ENCODE peak calls at places on chromosome 5, in four cellular contexts. R, J, H and Q are unnamed samples.

GRCh38 chr5:14063117-14063516 is 80.0 kb upstream of the TRIO start:
- DNase-seq in R (no peak), J (no peak), H (no peak), Q (no peak)

GRCh38 chr5:130871346-130872086 is 293.5 kb downstream of the HINT1 start:
- DNase-seq in R (peak; percentile 43), J (peak; percentile 14), H (no peak), Q (no peak)

GRCh38 chr5:6758706-6759105 is 45.5 kb downstream of the TENT4A start:
- DNase-seq in R (no peak), J (no peak), H (no peak), Q (no peak)

GRCh38 chr5:55345327-55345726 is 37.5 kb downstream of the MTREX start:
- DNase-seq in R (no peak), J (no peak), H (no peak), Q (no peak)

GRCh38 chr5:100902406-100903035 is 561 bp downstream of the ST8SIA4 start:
- DNase-seq in R (peak; percentile 37), J (no peak), H (no peak), Q (no peak)

GRCh38 chr5:174828786-174829510 is 104.6 kb downstream of the MSX2 start:
- DNase-seq in R (no peak), J (no peak), H (no peak), Q (no peak)

GRCh38 chr5:93201061-93201460 is 380.0 kb downstream of the NR2F1-AS1 start:
- DNase-seq in R (no peak), J (no peak), H (no peak), Q (no peak)

GRCh38 chr5:159091051-159091450 is 8.7 kb downstream of the EBF1 start:
- DNase-seq in R (no peak), J (no peak), H (no peak), Q (peak; percentile 85)

GRCh38 chr5:107468286-107468685 is 202.5 kb downstream of the EFNA5 start:
- DNase-seq in R (no peak), J (no peak), H (no peak), Q (no peak)

GRCh38 chr5:37825334-37825915 is 14.4 kb downstream of the GDNF start:
- DNase-seq in R (no peak), J (no peak), H (no peak), Q (no peak)

GRCh38 chr5:142013734-142014495 is 1.1 kb upstream of the GNPDA1 start:
- DNase-seq in R (peak; percentile 50), J (peak; percentile 48), H (no peak), Q (no peak)

GRCh38 chr5:8633706-8634105 is 764.8 kb downstream of the MTRR start:
- DNase-seq in R (peak; percentile 1), J (no peak), H (no peak), Q (no peak)

GRCh38 chr5:38445374-38446028 is 110.9 kb downstream of the LIFR start:
- DNase-seq in R (no peak), J (peak; percentile 41), H (no peak), Q (no peak)

DNA sequence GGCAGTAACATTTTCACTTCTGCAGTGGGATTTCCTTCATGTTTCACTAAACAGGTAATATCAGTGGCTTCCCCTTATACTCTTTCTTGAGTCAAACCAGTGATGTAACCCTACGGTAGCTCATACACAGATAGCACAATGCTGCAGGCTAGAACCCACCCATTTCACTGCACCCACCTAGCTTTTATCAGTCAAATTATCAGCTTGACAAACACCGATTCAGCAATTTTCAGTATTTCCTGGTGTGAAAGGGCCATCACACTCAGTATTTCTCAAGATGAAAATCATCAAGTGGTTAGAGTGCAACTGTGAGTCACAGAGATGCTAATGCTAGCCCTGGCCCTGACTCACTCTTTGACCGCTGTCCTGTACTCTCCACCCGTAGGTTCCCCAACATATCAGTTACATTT is 242.3 kb upstream of the PTGER4 start:
- DNase-seq in R (peak; percentile 74), J (no peak), H (no peak), Q (no peak)
- H3K27ac ChIP-seq in R (peak overlapping the region; percentile 22), J (no peak overlapping the region), H (no peak overlapping the region), Q (no peak overlapping the region)

GRCh38 chr5:119359737-119360413 is 4.1 kb downstream of the TNFAIP8 start:
- DNase-seq in R (no peak), J (no peak), H (no peak), Q (no peak)

GRCh38 chr5:119358901-119359603 is 3.2 kb downstream of the TNFAIP8 start:
- DNase-seq in R (no peak), J (no peak), H (no peak), Q (no peak)

GRCh38 chr5:119361723-119362122 is 5.9 kb downstream of the TNFAIP8 start:
- DNase-seq in R (no peak), J (no peak), H (no peak), Q (no peak)

GRCh38 chr5:119362714-119363113 is 6.9 kb downstream of the TNFAIP8 start:
- DNase-seq in R (no peak), J (no peak), H (no peak), Q (no peak)

GRCh38 chr5:119360905-119361605 is 5.2 kb downstream of the TNFAIP8 start:
- DNase-seq in R (peak; percentile 59), J (no peak), H (no peak), Q (peak; percentile 3)
- H3K27ac ChIP-seq in R (peak overlapping the region; percentile 33), J (no peak overlapping the region), H (no peak overlapping the region), Q (no peak overlapping the region)

DNA sequence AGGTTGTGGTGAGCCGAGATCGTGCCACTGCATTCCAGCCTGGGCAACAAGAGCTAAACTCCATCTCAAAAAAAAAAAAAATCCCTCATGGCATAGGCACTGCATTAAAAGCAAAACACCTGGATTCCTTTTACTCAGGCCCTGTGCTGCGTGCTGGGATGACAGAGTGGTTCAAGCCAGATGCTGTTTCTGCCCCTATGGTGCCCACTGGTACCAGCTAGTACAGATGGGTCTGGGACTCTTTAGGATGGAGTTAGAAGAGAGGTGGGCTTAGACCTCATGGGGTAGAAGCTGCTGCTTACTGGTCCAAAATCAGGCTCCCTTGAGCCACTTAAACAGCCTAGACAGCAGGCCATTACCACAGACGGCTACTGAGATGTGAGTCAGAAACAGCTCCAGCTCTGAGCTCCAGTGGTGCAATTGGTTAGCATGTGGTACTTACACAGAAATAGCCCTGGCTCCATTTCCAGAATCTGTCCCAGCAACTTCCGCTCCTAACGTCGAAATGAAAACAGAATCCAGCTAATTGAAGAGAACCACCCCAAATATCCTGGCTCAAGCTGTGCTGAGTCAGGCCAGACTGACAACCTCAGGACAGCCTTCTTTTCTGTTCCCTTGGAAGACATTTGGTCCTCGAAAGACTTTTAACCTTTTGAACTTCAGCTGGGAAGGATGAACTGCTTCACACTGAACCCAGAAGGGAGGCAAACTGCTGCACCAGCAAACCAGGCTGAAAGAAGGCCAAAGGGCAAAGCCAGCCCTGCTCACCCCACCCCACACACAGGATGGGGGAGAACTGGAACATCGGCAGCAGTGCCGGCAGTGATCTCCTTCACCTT is 15.5 kb downstream of the C5orf15 start:
- DNase-seq in R (peak; percentile 84), J (peak; percentile 82), H (no peak), Q (no peak)
- H3K27ac ChIP-seq in R (peak overlapping the region; percentile 15), J (peak overlapping the region; percentile 55), H (no peak overlapping the region), Q (peak overlapping the region; percentile 70)

GRCh38 chr5:17001418-17001817 is 65.3 kb upstream of the MYO10 start:
- DNase-seq in R (peak; percentile 50), J (no peak), H (no peak), Q (no peak)
- H3K27ac ChIP-seq in R (peak overlapping the region; percentile 8), J (no peak overlapping the region), H (no peak overlapping the region), Q (no peak overlapping the region)